ENCODE peak calls at places on chromosomes 6 and 20, in seven cellular contexts. Q is bronchial epithelial cell, F is cardiac muscle cell, I is left lung, N is body of pancreas, J is heart left ventricle, G is astrocyte. O is an unnamed sample. For H3K27me3, the result is how much of the 10 kb centered on the place peaks cover.

GRCh38 chr6:67544851-67545452 is 1090.1 kb upstream of the ADGRB3 start:
- DNase-seq in Q (no peak), F (no peak), I (no peak), N (no peak), J (no peak), G (no peak), O (no peak)

GRCh38 chr6:20946037-20946436 is 411.8 kb downstream of the CDKAL1 start:
- DNase-seq in Q (no peak), F (no peak), I (no peak), N (no peak), J (no peak), G (peak), O (no peak)

GRCh38 chr6:90502866-90503407 is 83.9 kb downstream of the MAP3K7 start:
- DNase-seq in Q (no peak), F (peak), I (no peak), N (no peak), J (no peak), G (no peak), O (no peak)

GRCh38 chr20:23393999-23394775 is 27.1 kb downstream of the NAPB start:
- DNase-seq in Q (no peak), F (no peak), I (no peak), N (no peak), J (no peak), G (no peak), O (no peak)

GRCh38 chr6:156925718-156926607 is 148.8 kb downstream of the ARID1B start:
- DNase-seq in Q (peak), F (no peak), I (no peak), N (no peak), J (no peak), G (no peak), O (no peak)

GRCh38 chr20:53364617-53365016 is 229.0 kb downstream of the ZNF217 start:
- DNase-seq in Q (no peak), F (no peak), I (no peak), N (no peak), J (no peak), G (no peak), O (no peak)

GRCh38 chr20:57040924-57041323 is 225.5 kb downstream of the BMP7 start:
- DNase-seq in Q (no peak), F (no peak), I (no peak), N (no peak), J (no peak), G (no peak), O (no peak)

GRCh38 chr6:752438-752837 is 59.5 kb upstream of the EXOC2 start:
- DNase-seq in Q (no peak), F (no peak), I (no peak), N (no peak), J (no peak), G (no peak), O (no peak)

GRCh38 chr20:34824861-34825529 is 456 bp downstream of the NCOA6 start:
- DNase-seq in Q (no peak), F (peak), I (peak), N (peak), J (peak), G (peak), O (peak)

GRCh38 chr20:14142964-14143627 is 147.8 kb downstream of the MACROD2 start:
- DNase-seq in Q (peak), F (no peak), I (no peak), N (no peak), J (no peak), G (peak), O (no peak)

GRCh38 chr6:120378582-120379220 is 955.6 kb downstream of the TBC1D32 start:
- DNase-seq in Q (peak), F (peak), I (no peak), N (no peak), J (no peak), G (no peak), O (peak)

GRCh38 chr20:35515949-35516645 is 13.4 kb downstream of the C20orf173 start:
- DNase-seq in Q (peak), F (no peak), I (no peak), N (no peak), J (no peak), G (peak), O (no peak)

GRCh38 chr6:36139431-36139830 is 9.1 kb downstream of the MAPK13 start:
- DNase-seq in Q (no peak), F (peak), I (no peak), N (no peak), J (no peak), G (no peak), O (peak)

GRCh38 chr6:127302728-127303675 is 36.3 kb downstream of the RNF146 start:
- DNase-seq in Q (peak), F (peak), I (no peak), N (peak), J (no peak), G (no peak), O (peak)

GRCh38 chr20:8431538-8432434 is 299.7 kb downstream of the PLCB1 start:
- DNase-seq in Q (no peak), F (peak), I (no peak), N (peak), J (peak), G (no peak), O (peak)

GRCh38 chr20:1646975-1647431 is 10.6 kb downstream of the SIRPG start:
- DNase-seq in Q (no peak), F (no peak), I (no peak), N (no peak), J (no peak), G (no peak), O (no peak)

GRCh38 chr20:1034420-1034799 is 32.3 kb upstream of the RSPO4 start:
- DNase-seq in Q (peak), F (no peak), I (no peak), N (no peak), J (no peak), G (no peak), O (no peak)

GRCh38 chr20:52783769-52784168 is 188.4 kb upstream of the TSHZ2 start:
- DNase-seq in Q (peak), F (no peak), I (no peak), N (no peak), J (no peak), G (no peak), O (peak)

GRCh38 chr6:48916523-48917050 is 546.5 kb downstream of the MMUT start:
- DNase-seq in Q (peak), F (no peak), I (no peak), N (no peak), J (no peak), G (no peak), O (no peak)

GRCh38 chr6:17021539-17021889 is 80.3 kb upstream of the STMND1 start:
- DNase-seq in Q (no peak), F (no peak), I (no peak), N (no peak), J (no peak), G (peak), O (no peak)

GRCh38 chr6:20060252-20060651 is 152.0 kb downstream of the MBOAT1 start:
- DNase-seq in Q (no peak), F (no peak), I (no peak), N (no peak), J (no peak), G (no peak), O (no peak)

GRCh38 chr6:118752803-118753202 is 101.4 kb upstream of the CEP85L start:
- DNase-seq in Q (no peak), F (no peak), I (no peak), N (no peak), J (no peak), G (no peak), O (no peak)

GRCh38 chr6:104541411-104541810 is 318.3 kb downstream of the HACE1 start:
- DNase-seq in Q (no peak), F (no peak), I (no peak), N (no peak), J (no peak), G (no peak), O (no peak)

GRCh38 chr20:2124632-2125131 is 23.1 kb downstream of the STK35 start:
- DNase-seq in Q (no peak), F (no peak), I (no peak), N (no peak), J (peak), G (no peak), O (no peak)

GRCh38 chr6:11210386-11211138 is 21.9 kb downstream of the NEDD9 start:
- DNase-seq in Q (no peak), F (no peak), I (no peak), N (no peak), J (no peak), G (no peak), O (no peak)

GRCh38 chr6:85418059-85418458 is 31.8 kb upstream of the NT5E start:
- DNase-seq in Q (peak), F (no peak), I (no peak), N (no peak), J (no peak), G (peak), O (no peak)

GRCh38 chr20:9220874-9221547 is 152.1 kb downstream of the PLCB4 start:
- DNase-seq in Q (peak), F (peak), I (no peak), N (no peak), J (peak), G (peak), O (no peak)

GRCh38 chr6:161891542-161891941 is 617.7 kb upstream of the AGPAT4 start:
- DNase-seq in Q (no peak), F (no peak), I (no peak), N (no peak), J (no peak), G (no peak), O (no peak)

GRCh38 chr20:11117808-11118528 is 444.2 kb upstream of the JAG1 start:
- DNase-seq in Q (peak), F (no peak), I (no peak), N (no peak), J (no peak), G (peak), O (no peak)

GRCh38 chr6:106631356-106631755 is 2.0 kb downstream of the QRSL1 start:
- DNase-seq in Q (no peak), F (no peak), I (no peak), N (no peak), J (no peak), G (no peak), O (no peak)

DNA sequence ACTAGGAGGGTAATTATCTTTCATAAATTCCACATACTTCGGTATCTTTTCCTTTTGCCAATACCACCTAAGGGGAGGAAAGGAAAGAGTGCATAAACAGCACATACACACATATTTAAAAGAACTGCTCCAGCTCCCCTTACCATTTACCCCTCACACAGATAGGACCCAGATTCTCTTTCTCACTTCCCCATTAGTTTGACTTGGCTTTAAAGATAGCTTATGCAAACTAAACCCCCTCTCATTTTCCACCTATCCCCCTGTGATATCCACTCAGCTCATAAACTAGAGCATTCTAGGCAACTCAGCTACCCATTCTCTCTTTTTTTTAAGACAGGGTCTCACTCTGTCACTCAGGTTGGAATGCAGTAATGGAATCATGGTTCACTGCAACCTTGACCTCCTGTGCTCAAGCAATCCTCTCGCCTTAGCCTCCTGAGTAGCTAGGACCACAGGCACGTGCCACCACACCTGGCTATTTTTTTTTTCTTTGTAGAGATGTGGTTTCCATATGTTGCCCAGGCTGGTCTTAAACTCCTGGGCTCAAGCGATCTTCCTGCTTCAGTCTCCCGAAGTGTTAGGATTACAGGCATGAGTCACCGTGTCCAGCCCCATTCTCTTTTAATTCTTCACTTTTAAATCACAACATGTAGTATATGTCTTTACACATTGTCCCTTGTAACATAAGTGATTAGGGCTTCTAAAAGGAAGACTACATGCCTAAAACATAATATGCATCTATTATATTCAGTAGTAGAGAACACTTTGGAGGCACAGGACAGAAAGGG is 4.0 kb downstream of the FUCA2 start:
- DNase-seq in Q (peak), F (no peak), I (no peak), N (no peak), J (no peak), G (peak), O (no peak)
- H3K27me3 ChIP-seq in Q (under half), F (under half), I (under half), N (under half), J (under half), G (under half), O (under half)

GRCh38 chr6:165663736-165664552 is 903 bp upstream of the PDE10A start:
- DNase-seq in Q (peak), F (peak), I (no peak), N (no peak), J (peak), G (peak), O (no peak)
- H3K4me3 ChIP-seq in Q (no peak), F (peak), I (peak), N (no peak), J (peak), G (peak), O (no peak)

DNA sequence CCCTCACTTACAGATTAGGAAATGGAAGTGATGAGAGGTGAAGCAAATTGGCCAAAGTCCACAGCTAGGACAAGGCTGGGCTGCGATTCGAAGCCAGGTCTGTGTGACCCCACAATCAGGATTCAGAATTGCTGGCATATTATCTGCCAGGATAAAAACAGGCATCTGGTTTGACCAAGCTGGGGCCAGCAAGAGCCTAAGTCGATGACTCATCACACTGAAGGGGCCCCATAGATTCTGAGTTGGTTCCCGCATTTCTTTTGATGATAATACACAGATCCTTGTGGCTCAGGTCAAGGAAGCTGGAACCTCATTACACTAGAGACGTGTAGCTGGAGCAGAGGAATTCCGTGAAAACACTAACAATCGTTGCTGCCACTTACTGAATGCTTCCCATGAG is 6.5 kb downstream of the KCNB1 start:
- DNase-seq in Q (no peak), F (no peak), I (no peak), N (no peak), J (no peak), G (no peak), O (peak)
- TF ChIP-seq CTCF in Q (no peak), F (no peak), I (no peak), N (no peak), J (no peak), G (no peak), O (no peak)

DNA sequence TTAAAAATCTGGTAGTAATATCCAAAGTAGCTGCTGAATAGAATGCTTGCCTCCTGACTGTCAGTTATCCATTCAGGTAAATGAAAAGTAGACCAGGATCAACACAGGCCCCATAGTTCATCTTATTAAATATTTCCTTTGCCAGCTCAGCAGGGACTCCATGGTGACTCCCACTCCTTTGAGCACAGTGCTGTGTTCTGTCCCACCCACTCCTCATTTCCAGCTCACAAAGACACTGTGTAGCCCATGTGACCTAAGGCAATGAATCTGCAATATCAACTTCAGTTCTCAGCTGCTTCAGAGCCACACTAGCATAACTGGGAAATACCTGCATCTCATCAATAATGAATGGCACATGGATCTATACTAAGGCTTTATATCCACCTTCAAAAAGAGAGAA is 189.5 kb upstream of the MANEA start:
- DNase-seq in Q (no peak), F (no peak), I (no peak), N (no peak), J (no peak), G (no peak), O (no peak)
- H3K27me3 ChIP-seq in Q (under half), F (under half), I (under half), N (under half), J (under half), G (under half), O (under half)

DNA sequence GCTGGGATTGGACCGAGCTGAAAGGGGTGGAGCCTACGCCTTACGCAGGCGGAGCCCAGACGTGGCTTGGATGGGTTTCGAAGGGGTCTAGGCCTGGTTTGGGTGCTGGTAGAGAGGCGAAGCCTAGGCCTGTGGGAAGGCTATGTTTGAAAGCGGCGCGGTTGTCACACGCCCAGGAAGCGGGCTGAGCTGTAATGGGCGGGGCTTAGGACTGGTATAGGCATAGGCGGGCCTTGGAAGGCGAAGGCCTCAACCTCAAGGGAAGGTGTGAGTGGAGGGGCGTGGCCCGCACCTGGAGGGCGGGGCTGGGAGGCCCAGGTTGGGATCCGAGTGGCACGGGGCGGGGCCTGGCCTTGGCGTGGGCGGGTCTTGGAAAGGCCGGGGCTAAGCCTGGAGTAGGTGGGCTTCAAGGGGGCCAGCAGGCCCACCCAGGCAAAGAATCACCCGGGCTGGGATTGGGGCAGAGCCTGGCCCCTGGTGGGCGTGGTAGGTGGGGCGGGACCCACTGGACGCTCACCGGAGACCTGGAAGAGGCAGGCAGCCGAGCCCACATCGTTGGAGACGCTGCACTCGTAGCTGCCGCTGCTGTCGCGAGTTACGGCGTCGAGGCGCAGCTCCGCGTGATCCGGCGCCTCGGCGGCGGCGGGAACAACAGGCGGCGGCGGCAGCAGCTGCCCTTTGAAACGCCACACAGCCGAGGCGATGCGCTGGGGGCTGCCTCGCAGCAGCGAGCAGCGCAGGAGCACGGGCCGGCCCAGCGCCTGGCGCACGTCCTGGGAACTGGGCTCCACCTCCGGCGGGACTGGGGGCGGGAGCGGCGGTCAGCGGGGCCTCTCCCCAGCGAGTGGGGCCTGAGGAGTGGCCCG is 49.0 kb downstream of the MDGA1 start:
- DNase-seq in Q (peak), F (peak), I (no peak), N (no peak), J (no peak), G (no peak), O (no peak)
- H3K4me3 ChIP-seq in Q (peak), F (no peak), I (no peak), N (no peak), J (peak), G (peak), O (no peak)

DNA sequence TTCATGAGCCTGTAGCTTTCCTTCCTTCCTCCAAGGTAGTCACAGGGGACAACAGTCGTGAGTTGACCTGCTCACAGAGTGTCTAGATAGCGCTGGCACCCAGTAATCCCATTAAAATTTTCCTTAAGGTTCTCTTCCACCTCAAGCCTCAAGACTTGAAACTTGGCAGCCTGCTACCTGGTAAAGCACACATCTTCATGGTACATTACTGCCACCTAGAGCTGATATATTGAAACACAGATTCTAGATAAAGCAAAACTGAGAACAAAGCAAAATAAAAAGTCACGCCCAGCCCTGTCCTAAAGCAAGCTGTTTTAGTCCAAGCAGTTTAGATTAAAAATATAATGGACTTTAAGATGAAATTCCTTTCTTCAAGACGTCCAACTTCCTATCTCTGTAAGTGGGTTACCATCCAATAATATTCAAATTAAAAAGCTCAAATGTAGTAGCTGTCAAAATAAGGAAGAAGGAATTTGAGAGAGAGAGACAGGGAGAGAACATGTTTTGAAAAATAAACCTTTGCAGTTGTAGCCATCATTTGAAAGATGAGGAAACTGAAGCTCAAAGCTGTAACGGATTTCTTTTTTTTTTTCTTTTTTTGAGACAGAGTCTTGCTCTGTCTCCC is 50.7 kb upstream of the CD83 start:
- DNase-seq in Q (peak), F (peak), I (no peak), N (no peak), J (no peak), G (peak), O (peak)
- TF ChIP-seq CTCF in Q (peak), F (peak), I (peak), N (peak), J (peak), G (peak), O (peak)

DNA sequence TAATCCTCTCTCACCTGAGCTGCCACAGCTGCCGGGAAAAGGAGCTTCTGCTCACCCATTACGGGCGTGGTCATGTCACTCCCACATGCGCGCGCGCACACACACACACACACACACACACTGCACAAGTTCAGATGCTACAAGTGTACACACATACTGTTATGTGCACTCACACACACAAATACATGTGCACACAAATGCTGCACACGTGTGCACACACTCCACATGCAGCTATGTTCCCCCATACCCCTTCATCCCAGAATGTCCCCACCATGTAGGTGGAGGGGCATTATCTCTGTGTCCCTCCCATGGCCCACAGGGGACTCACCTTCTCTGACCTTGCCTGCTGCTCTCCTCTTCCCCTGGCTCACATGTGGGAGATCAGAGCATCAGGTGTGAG is 37.3 kb downstream of the GNAS-AS1 start:
- DNase-seq in Q (no peak), F (no peak), I (no peak), N (no peak), J (no peak), G (no peak), O (no peak)
- H3K27me3 ChIP-seq in Q (under half), F (under half), I (under half), N (under half), J (under half), G (under half), O (half or more)